ENCODE peak calls at places on chromosomes 2 and 18, in eight cellular contexts. N is activated CD8-positive, alpha-beta T cell treated with anti-CD3 and anti-CD28 coated beads for 36 hours; Y is T-cell; C is Right ventricle myocardium superior; D is right lobe of liver; U is left colon; A is gastrocnemius medialis; H is activated T-cell treated with anti-CD3 and anti-CD28 coated beads, Interleukin-2, amount 50 U/mL, for 4 hours. I is an unnamed sample.

GRCh38 chr2:101718993-101719571 is 21.6 kb downstream of the MAP4K4 start:
- ATAC-seq in N (peak), Y (peak), C (no peak), D (no peak), U (no peak), A (no peak), H (peak), I (no peak)

GRCh38 chr2:46241344-46241743 is 55.9 kb upstream of the EPAS1 start:
- ATAC-seq in N (no peak), Y (no peak), C (no peak), D (peak), U (peak), A (no peak), H (no peak), I (no peak)

GRCh38 chr2:216015722-216016464 is 2.5 kb upstream of the MREG start:
- ATAC-seq in N (peak), Y (peak), C (no peak), D (no peak), U (no peak), A (no peak), H (peak), I (no peak)

GRCh38 chr2:134160793-134161504 is 92.9 kb upstream of the MGAT5 start:
- ATAC-seq in N (no peak), Y (no peak), C (peak), D (peak), U (peak), A (peak), H (no peak), I (peak)

GRCh38 chr18:22556271-22556990 is 138.7 kb upstream of the CTAGE1 start:
- ATAC-seq in N (no peak), Y (no peak), C (peak), D (peak), U (no peak), A (no peak), H (no peak), I (no peak)

GRCh38 chr18:58967643-58968291 is 103.1 kb downstream of the ZNF532 start:
- ATAC-seq in N (no peak), Y (no peak), C (no peak), D (peak), U (peak), A (peak), H (no peak), I (no peak)

GRCh38 chr2:30412392-30413321 is 34.4 kb upstream of the LCLAT1 start:
- ATAC-seq in N (no peak), Y (no peak), C (peak), D (peak), U (no peak), A (peak), H (no peak), I (peak)

GRCh38 chr2:237687666-237688065 is 60.3 kb downstream of the LRRFIP1 start:
- ATAC-seq in N (peak), Y (peak), C (peak), D (peak), U (peak), A (peak), H (peak), I (peak)

GRCh38 chr2:30731248-30731647 is 76.0 kb downstream of the CAPN13 start:
- ATAC-seq in N (no peak), Y (no peak), C (no peak), D (no peak), U (no peak), A (no peak), H (no peak), I (no peak)

GRCh38 chr2:60957643-60958042 is 59.9 kb upstream of the PEX13 start:
- ATAC-seq in N (no peak), Y (no peak), C (no peak), D (peak), U (peak), A (no peak), H (no peak), I (no peak)

GRCh38 chr18:58276640-58277456 is 232.8 kb downstream of the NEDD4L start:
- ATAC-seq in N (no peak), Y (no peak), C (peak), D (peak), U (peak), A (no peak), H (no peak), I (no peak)

GRCh38 chr2:219766658-219767057 is 139.2 kb downstream of the SLC4A3 start:
- ATAC-seq in N (no peak), Y (no peak), C (peak), D (no peak), U (no peak), A (no peak), H (no peak), I (no peak)

GRCh38 chr18:6414118-6414722 is 491 bp downstream of the L3MBTL4 start:
- ATAC-seq in N (peak), Y (no peak), C (peak), D (peak), U (peak), A (peak), H (peak), I (peak)

GRCh38 chr2:161954103-161954502 is 119.9 kb downstream of the DPP4 start:
- ATAC-seq in N (peak), Y (peak), C (no peak), D (no peak), U (no peak), A (no peak), H (peak), I (no peak)

GRCh38 chr18:189254-189653 is 30.9 kb downstream of the USP14 start:
- ATAC-seq in N (no peak), Y (no peak), C (no peak), D (peak), U (no peak), A (no peak), H (no peak), I (no peak)

GRCh38 chr2:39135678-39136259 is 14.9 kb upstream of the SOS1 start:
- ATAC-seq in N (peak), Y (no peak), C (no peak), D (no peak), U (no peak), A (no peak), H (peak), I (no peak)